ENCODE peak calls at places on chromosomes 12 and 14, in six cellular contexts. One of them, this sample, is unnamed. For H3K36me3 and H3K9me3, the result is how much of the 10 kb centered on the place peaks cover.

GRCh38 chr14:96554315-96554910 is 52.2 kb downstream of the PAPOLA start:
- ATAC-seq in naive thymus-derived CD4-positive, alpha-beta T cell: no peak
- ATAC-seq in K562: no peak
- ATAC-seq in right lobe of liver: no peak
- ATAC-seq in HCT116: no peak
- ATAC-seq in heart left ventricle: peak
- ATAC-seq in this sample: no peak

GRCh38 chr12:93767524-93767863 is 90.3 kb downstream of the CRADD start:
- ATAC-seq in naive thymus-derived CD4-positive, alpha-beta T cell: peak
- ATAC-seq in K562: no peak
- ATAC-seq in right lobe of liver: no peak
- ATAC-seq in HCT116: no peak
- ATAC-seq in heart left ventricle: peak
- ATAC-seq in this sample: no peak

GRCh38 chr12:53579545-53579955 is 46.6 kb downstream of the ATF7 start:
- ATAC-seq in naive thymus-derived CD4-positive, alpha-beta T cell: peak
- ATAC-seq in K562: no peak
- ATAC-seq in right lobe of liver: peak
- ATAC-seq in HCT116: no peak
- ATAC-seq in heart left ventricle: peak
- ATAC-seq in this sample: peak

GRCh38 chr14:73280903-73281302 is 43.6 kb downstream of the PAPLN start:
- ATAC-seq in naive thymus-derived CD4-positive, alpha-beta T cell: no peak
- ATAC-seq in K562: no peak
- ATAC-seq in right lobe of liver: no peak
- ATAC-seq in HCT116: no peak
- ATAC-seq in heart left ventricle: no peak
- ATAC-seq in this sample: no peak

GRCh38 chr12:20631711-20632110 is 63.4 kb upstream of the SLCO1C1 start:
- ATAC-seq in naive thymus-derived CD4-positive, alpha-beta T cell: no peak
- ATAC-seq in K562: no peak
- ATAC-seq in right lobe of liver: no peak
- ATAC-seq in HCT116: no peak
- ATAC-seq in heart left ventricle: no peak
- ATAC-seq in this sample: no peak

GRCh38 chr12:94795053-94795452 is 144.7 kb upstream of the TMCC3 start:
- ATAC-seq in naive thymus-derived CD4-positive, alpha-beta T cell: no peak
- ATAC-seq in K562: no peak
- ATAC-seq in right lobe of liver: no peak
- ATAC-seq in HCT116: peak
- ATAC-seq in heart left ventricle: no peak
- ATAC-seq in this sample: no peak

GRCh38 chr14:75884198-75884611 is 97.6 kb downstream of the TGFB3 start:
- ATAC-seq in naive thymus-derived CD4-positive, alpha-beta T cell: no peak
- ATAC-seq in K562: no peak
- ATAC-seq in right lobe of liver: no peak
- ATAC-seq in HCT116: peak
- ATAC-seq in heart left ventricle: peak
- ATAC-seq in this sample: no peak

GRCh38 chr12:92047058-92047826 is 98.4 kb downstream of the BTG1 start:
- ATAC-seq in naive thymus-derived CD4-positive, alpha-beta T cell: peak
- ATAC-seq in K562: peak
- ATAC-seq in right lobe of liver: no peak
- ATAC-seq in HCT116: no peak
- ATAC-seq in heart left ventricle: no peak
- ATAC-seq in this sample: no peak

GRCh38 chr12:98551787-98552186 is 36.4 kb downstream of the TMPO start:
- ATAC-seq in naive thymus-derived CD4-positive, alpha-beta T cell: no peak
- ATAC-seq in K562: peak
- ATAC-seq in right lobe of liver: no peak
- ATAC-seq in HCT116: no peak
- ATAC-seq in heart left ventricle: no peak
- ATAC-seq in this sample: no peak

GRCh38 chr14:67764496-67764895 is 51.9 kb downstream of the ZFYVE26 start:
- ATAC-seq in naive thymus-derived CD4-positive, alpha-beta T cell: no peak
- ATAC-seq in K562: no peak
- ATAC-seq in right lobe of liver: no peak
- ATAC-seq in HCT116: no peak
- ATAC-seq in heart left ventricle: no peak
- ATAC-seq in this sample: no peak

GRCh38 chr14:71952381-71953363 is 20.4 kb downstream of the RGS6 start:
- ATAC-seq in naive thymus-derived CD4-positive, alpha-beta T cell: no peak
- ATAC-seq in K562: no peak
- ATAC-seq in right lobe of liver: no peak
- ATAC-seq in HCT116: peak
- ATAC-seq in heart left ventricle: no peak
- ATAC-seq in this sample: no peak

GRCh38 chr12:110467847-110468211 is 228 bp downstream of the GPN3 start:
- ATAC-seq in naive thymus-derived CD4-positive, alpha-beta T cell: no peak
- ATAC-seq in K562: no peak
- ATAC-seq in right lobe of liver: no peak
- ATAC-seq in HCT116: no peak
- ATAC-seq in heart left ventricle: no peak
- ATAC-seq in this sample: no peak

GRCh38 chr14:72700338-72701231 is 193.3 kb downstream of the DPF3 start:
- ATAC-seq in naive thymus-derived CD4-positive, alpha-beta T cell: no peak
- ATAC-seq in K562: no peak
- ATAC-seq in right lobe of liver: no peak
- ATAC-seq in HCT116: no peak
- ATAC-seq in heart left ventricle: peak
- ATAC-seq in this sample: no peak

GRCh38 chr12:76264617-76265016 is 83.6 kb downstream of the BBS10 start:
- ATAC-seq in naive thymus-derived CD4-positive, alpha-beta T cell: no peak
- ATAC-seq in K562: no peak
- ATAC-seq in right lobe of liver: no peak
- ATAC-seq in HCT116: no peak
- ATAC-seq in heart left ventricle: no peak
- ATAC-seq in this sample: peak

GRCh38 chr14:97477353-97477752 is 680.2 kb downstream of the VRK1 start:
- ATAC-seq in naive thymus-derived CD4-positive, alpha-beta T cell: no peak
- ATAC-seq in K562: no peak
- ATAC-seq in right lobe of liver: no peak
- ATAC-seq in HCT116: no peak
- ATAC-seq in heart left ventricle: no peak
- ATAC-seq in this sample: no peak

GRCh38 chr14:103581954-103582703 is 19.4 kb downstream of the COA8 start:
- ATAC-seq in naive thymus-derived CD4-positive, alpha-beta T cell: no peak
- ATAC-seq in K562: no peak
- ATAC-seq in right lobe of liver: no peak
- ATAC-seq in HCT116: no peak
- ATAC-seq in heart left ventricle: no peak
- ATAC-seq in this sample: no peak

GRCh38 chr14:24289649-24290283 is 9.8 kb downstream of the DHRS1 start:
- ATAC-seq in naive thymus-derived CD4-positive, alpha-beta T cell: peak
- ATAC-seq in K562: no peak
- ATAC-seq in right lobe of liver: no peak
- ATAC-seq in HCT116: no peak
- ATAC-seq in heart left ventricle: no peak
- ATAC-seq in this sample: no peak

GRCh38 chr14:52797653-52798052 is 6.2 kb upstream of the GNPNAT1 start:
- ATAC-seq in naive thymus-derived CD4-positive, alpha-beta T cell: no peak
- ATAC-seq in K562: no peak
- ATAC-seq in right lobe of liver: no peak
- ATAC-seq in HCT116: no peak
- ATAC-seq in heart left ventricle: no peak
- ATAC-seq in this sample: no peak

GRCh38 chr12:19190292-19191031 is 60.9 kb downstream of the PLEKHA5 start:
- ATAC-seq in naive thymus-derived CD4-positive, alpha-beta T cell: peak
- ATAC-seq in K562: no peak
- ATAC-seq in right lobe of liver: peak
- ATAC-seq in HCT116: no peak
- ATAC-seq in heart left ventricle: peak
- ATAC-seq in this sample: no peak

GRCh38 chr12:125288931-125289928 is 224.0 kb downstream of the AACS start:
- ATAC-seq in naive thymus-derived CD4-positive, alpha-beta T cell: no peak
- ATAC-seq in K562: no peak
- ATAC-seq in right lobe of liver: no peak
- ATAC-seq in HCT116: no peak
- ATAC-seq in heart left ventricle: no peak
- ATAC-seq in this sample: no peak

GRCh38 chr14:63633801-63634200 is 7.9 kb downstream of the WDR89 start:
- ATAC-seq in naive thymus-derived CD4-positive, alpha-beta T cell: no peak
- ATAC-seq in K562: no peak
- ATAC-seq in right lobe of liver: no peak
- ATAC-seq in HCT116: no peak
- ATAC-seq in heart left ventricle: no peak
- ATAC-seq in this sample: no peak

GRCh38 chr14:68580096-68580640 is 212.7 kb downstream of the ZFP36L1 start:
- ATAC-seq in naive thymus-derived CD4-positive, alpha-beta T cell: peak
- ATAC-seq in K562: no peak
- ATAC-seq in right lobe of liver: peak
- ATAC-seq in HCT116: no peak
- ATAC-seq in heart left ventricle: no peak
- ATAC-seq in this sample: no peak

GRCh38 chr12:12499909-12500604 is 62.6 kb downstream of the DUSP16 start:
- ATAC-seq in naive thymus-derived CD4-positive, alpha-beta T cell: no peak
- ATAC-seq in K562: no peak
- ATAC-seq in right lobe of liver: peak
- ATAC-seq in HCT116: no peak
- ATAC-seq in heart left ventricle: no peak
- ATAC-seq in this sample: no peak

GRCh38 chr12:112183591-112184021 is 58.2 kb downstream of the TRAFD1 start:
- ATAC-seq in naive thymus-derived CD4-positive, alpha-beta T cell: no peak
- ATAC-seq in K562: no peak
- ATAC-seq in right lobe of liver: no peak
- ATAC-seq in HCT116: no peak
- ATAC-seq in heart left ventricle: no peak
- ATAC-seq in this sample: no peak

GRCh38 chr12:127355061-127355820 is 911.7 kb upstream of the TMEM132C start:
- ATAC-seq in naive thymus-derived CD4-positive, alpha-beta T cell: no peak
- ATAC-seq in K562: peak
- ATAC-seq in right lobe of liver: peak
- ATAC-seq in HCT116: peak
- ATAC-seq in heart left ventricle: no peak
- ATAC-seq in this sample: no peak

GRCh38 chr14:72608391-72609204 is 285.3 kb downstream of the DPF3 start:
- ATAC-seq in naive thymus-derived CD4-positive, alpha-beta T cell: no peak
- ATAC-seq in K562: no peak
- ATAC-seq in right lobe of liver: no peak
- ATAC-seq in HCT116: peak
- ATAC-seq in heart left ventricle: no peak
- ATAC-seq in this sample: no peak

GRCh38 chr12:20601668-20602280 is 93.4 kb upstream of the SLCO1C1 start:
- ATAC-seq in naive thymus-derived CD4-positive, alpha-beta T cell: no peak
- ATAC-seq in K562: no peak
- ATAC-seq in right lobe of liver: peak
- ATAC-seq in HCT116: peak
- ATAC-seq in heart left ventricle: no peak
- ATAC-seq in this sample: no peak

GRCh38 chr14:34018564-34019244 is 67.8 kb upstream of the EGLN3 start:
- ATAC-seq in naive thymus-derived CD4-positive, alpha-beta T cell: peak
- ATAC-seq in K562: peak
- ATAC-seq in right lobe of liver: no peak
- ATAC-seq in HCT116: no peak
- ATAC-seq in heart left ventricle: peak
- ATAC-seq in this sample: peak

GRCh38 chr12:96230646-96231045 is 36.5 kb downstream of the ELK3 start:
- ATAC-seq in naive thymus-derived CD4-positive, alpha-beta T cell: no peak
- ATAC-seq in K562: no peak
- ATAC-seq in right lobe of liver: no peak
- ATAC-seq in HCT116: no peak
- ATAC-seq in heart left ventricle: no peak
- ATAC-seq in this sample: no peak

GRCh38 chr12:117472983-117473382 is 111.6 kb upstream of the NOS1 start:
- ATAC-seq in naive thymus-derived CD4-positive, alpha-beta T cell: no peak
- ATAC-seq in K562: peak
- ATAC-seq in right lobe of liver: peak
- ATAC-seq in HCT116: peak
- ATAC-seq in heart left ventricle: no peak
- ATAC-seq in this sample: no peak

GRCh38 chr12:115964626-115965025 is 312.9 kb downstream of the MED13L start:
- ATAC-seq in naive thymus-derived CD4-positive, alpha-beta T cell: no peak
- ATAC-seq in K562: no peak
- ATAC-seq in right lobe of liver: no peak
- ATAC-seq in HCT116: no peak
- ATAC-seq in heart left ventricle: no peak
- ATAC-seq in this sample: no peak
- H3K36me3 ChIP-seq in naive thymus-derived CD4-positive, alpha-beta T cell: under half
- H3K36me3 ChIP-seq in K562: half or more
- H3K36me3 ChIP-seq in right lobe of liver: under half
- H3K36me3 ChIP-seq in HCT116: half or more
- H3K36me3 ChIP-seq in heart left ventricle: half or more
- H3K36me3 ChIP-seq in this sample: under half

DNA sequence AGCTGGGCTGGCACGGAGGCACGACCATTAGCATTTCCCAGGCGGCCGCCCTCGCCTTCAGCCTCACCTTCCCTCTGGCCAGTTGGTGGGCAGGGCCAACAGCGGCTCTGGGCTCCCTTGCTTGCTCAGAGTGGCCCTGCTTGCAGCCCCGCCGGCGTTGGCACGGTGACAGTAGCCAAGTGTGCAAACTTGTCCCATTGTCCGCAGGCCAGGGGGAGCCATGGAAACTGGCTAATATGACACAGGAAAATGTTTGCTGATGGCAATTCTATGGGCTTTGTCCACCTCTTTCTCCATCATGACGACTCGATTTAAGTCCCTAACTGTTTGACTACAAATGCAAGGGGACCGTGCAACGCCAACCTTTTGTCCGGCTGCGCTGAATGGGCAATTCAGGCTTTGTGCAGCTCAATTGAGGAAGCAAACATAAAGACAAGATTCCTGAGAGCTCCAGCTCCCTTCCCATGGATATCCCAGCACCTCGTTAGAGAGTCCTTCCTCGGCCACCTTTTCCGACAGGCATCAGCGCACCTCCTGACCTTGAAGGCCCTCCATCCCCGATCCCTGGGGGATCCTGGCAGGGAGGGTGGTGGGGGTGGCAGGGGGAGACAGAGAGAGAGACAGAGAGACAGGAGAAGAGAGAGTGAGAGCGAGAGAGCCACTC is 803 bp upstream of the FAM181A start:
- ATAC-seq in naive thymus-derived CD4-positive, alpha-beta T cell: no peak
- ATAC-seq in K562: no peak
- ATAC-seq in right lobe of liver: no peak
- ATAC-seq in HCT116: no peak
- ATAC-seq in heart left ventricle: no peak
- ATAC-seq in this sample: no peak
- H3K27ac ChIP-seq in naive thymus-derived CD4-positive, alpha-beta T cell: no peak
- H3K27ac ChIP-seq in K562: no peak
- H3K27ac ChIP-seq in right lobe of liver: no peak
- H3K27ac ChIP-seq in HCT116: no peak
- H3K27ac ChIP-seq in heart left ventricle: no peak
- H3K27ac ChIP-seq in this sample: no peak

DNA sequence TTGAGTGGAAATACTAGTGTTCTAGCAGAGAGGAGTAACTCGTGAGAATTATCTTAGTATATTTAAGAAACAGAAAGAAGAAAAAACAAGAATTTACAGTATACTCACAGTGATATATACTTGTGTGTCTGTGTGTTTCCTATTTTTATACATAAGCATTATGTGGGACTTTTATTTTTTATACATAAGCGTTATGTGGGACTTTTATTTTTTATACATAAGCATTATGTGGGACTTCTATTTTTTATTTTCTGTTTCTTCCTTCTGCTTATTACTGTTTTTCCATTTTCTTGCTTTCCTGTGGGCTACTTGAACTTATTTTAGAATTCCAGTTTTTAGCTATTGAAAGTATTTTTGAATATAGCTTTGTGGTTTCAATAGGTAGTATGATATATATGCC is 6.9 kb upstream of the ZNF140 start:
- ATAC-seq in naive thymus-derived CD4-positive, alpha-beta T cell: no peak
- ATAC-seq in K562: no peak
- ATAC-seq in right lobe of liver: no peak
- ATAC-seq in HCT116: no peak
- ATAC-seq in heart left ventricle: no peak
- ATAC-seq in this sample: no peak
- H3K9me3 ChIP-seq in naive thymus-derived CD4-positive, alpha-beta T cell: half or more
- H3K9me3 ChIP-seq in K562: under half
- H3K9me3 ChIP-seq in right lobe of liver: under half
- H3K9me3 ChIP-seq in HCT116: under half
- H3K9me3 ChIP-seq in heart left ventricle: under half
- H3K9me3 ChIP-seq in this sample: under half

GRCh38 chr12:50742776-50743175 is 21.1 kb upstream of the ATF1 start:
- ATAC-seq in naive thymus-derived CD4-positive, alpha-beta T cell: no peak
- ATAC-seq in K562: no peak
- ATAC-seq in right lobe of liver: no peak
- ATAC-seq in HCT116: no peak
- ATAC-seq in heart left ventricle: no peak
- ATAC-seq in this sample: no peak
- H3K36me3 ChIP-seq in naive thymus-derived CD4-positive, alpha-beta T cell: under half
- H3K36me3 ChIP-seq in K562: half or more
- H3K36me3 ChIP-seq in right lobe of liver: under half
- H3K36me3 ChIP-seq in HCT116: under half
- H3K36me3 ChIP-seq in heart left ventricle: half or more
- H3K36me3 ChIP-seq in this sample: under half

This sample was measured in gastroesophageal sphincter.